ENCODE peak calls at places on chromosome 15, in ten cellular contexts. One of them, this sample, is unnamed.
A peak's percentile ranks its signal among the peaks of the same experiment; 100 is the strongest.

GRCh38 chr15:51801391-51801835 is 28.0 kb upstream of the TMOD3 start:
- DNase-seq in PC-3: peak; percentile 49
- DNase-seq in astrocyte: peak; percentile 48
- DNase-seq in trophoblast cell: peak; percentile 56
- DNase-seq in fibroblast of lung: peak; percentile 16
- DNase-seq in GM23248: peak; percentile 49
- DNase-seq in Karpas-422: peak; percentile 79
- DNase-seq in H9: peak; percentile 63
- DNase-seq in endothelial cell of umbilical vein: peak; percentile 68
- DNase-seq in mammary epithelial cell: no peak
- DNase-seq in this sample: no peak

GRCh38 chr15:50135123-50135541 is 16.1 kb upstream of the ATP8B4 start:
- DNase-seq in PC-3: no peak
- DNase-seq in astrocyte: peak; percentile 65
- DNase-seq in trophoblast cell: peak; percentile 45
- DNase-seq in fibroblast of lung: peak; percentile 62
- DNase-seq in GM23248: peak; percentile 55
- DNase-seq in Karpas-422: no peak
- DNase-seq in H9: no peak
- DNase-seq in endothelial cell of umbilical vein: no peak
- DNase-seq in mammary epithelial cell: no peak
- DNase-seq in this sample: no peak

GRCh38 chr15:62112616-62113593 is 46.1 kb downstream of the C2CD4A start:
- DNase-seq in PC-3: peak; percentile 84
- DNase-seq in astrocyte: peak; percentile 81
- DNase-seq in trophoblast cell: no peak
- DNase-seq in fibroblast of lung: peak; percentile 70
- DNase-seq in GM23248: peak; percentile 94
- DNase-seq in Karpas-422: no peak
- DNase-seq in H9: no peak
- DNase-seq in endothelial cell of umbilical vein: peak; percentile 69
- DNase-seq in mammary epithelial cell: peak; percentile 96
- DNase-seq in this sample: peak; percentile 64

GRCh38 chr15:35748105-35748504 is 202.1 kb upstream of the DPH6 start:
- DNase-seq in PC-3: no peak
- DNase-seq in astrocyte: no peak
- DNase-seq in trophoblast cell: no peak
- DNase-seq in fibroblast of lung: no peak
- DNase-seq in GM23248: no peak
- DNase-seq in Karpas-422: no peak
- DNase-seq in H9: peak; percentile 31
- DNase-seq in endothelial cell of umbilical vein: no peak
- DNase-seq in mammary epithelial cell: no peak
- DNase-seq in this sample: no peak

GRCh38 chr15:57494575-57494974 is 97.1 kb upstream of the MYZAP start:
- DNase-seq in PC-3: no peak
- DNase-seq in astrocyte: no peak
- DNase-seq in trophoblast cell: no peak
- DNase-seq in fibroblast of lung: no peak
- DNase-seq in GM23248: no peak
- DNase-seq in Karpas-422: no peak
- DNase-seq in H9: no peak
- DNase-seq in endothelial cell of umbilical vein: no peak
- DNase-seq in mammary epithelial cell: no peak
- DNase-seq in this sample: no peak

GRCh38 chr15:78023081-78023665 is 54.3 kb downstream of the TBC1D2B start:
- DNase-seq in PC-3: no peak
- DNase-seq in astrocyte: no peak
- DNase-seq in trophoblast cell: peak; percentile 26
- DNase-seq in fibroblast of lung: no peak
- DNase-seq in GM23248: no peak
- DNase-seq in Karpas-422: no peak
- DNase-seq in H9: no peak
- DNase-seq in endothelial cell of umbilical vein: no peak
- DNase-seq in mammary epithelial cell: no peak
- DNase-seq in this sample: no peak

GRCh38 chr15:57183614-57184344 is 192.5 kb upstream of the CGNL1 start:
- DNase-seq in PC-3: no peak
- DNase-seq in astrocyte: no peak
- DNase-seq in trophoblast cell: no peak
- DNase-seq in fibroblast of lung: peak; percentile 74
- DNase-seq in GM23248: no peak
- DNase-seq in Karpas-422: no peak
- DNase-seq in H9: no peak
- DNase-seq in endothelial cell of umbilical vein: no peak
- DNase-seq in mammary epithelial cell: no peak
- DNase-seq in this sample: no peak

GRCh38 chr15:78077053-78077859 is at the start of gene TBC1D2B:
- DNase-seq in PC-3: peak; percentile 52
- DNase-seq in astrocyte: no peak
- DNase-seq in trophoblast cell: no peak
- DNase-seq in fibroblast of lung: peak; percentile 47
- DNase-seq in GM23248: peak; percentile 73
- DNase-seq in Karpas-422: peak; percentile 82
- DNase-seq in H9: peak; percentile 60
- DNase-seq in endothelial cell of umbilical vein: peak; percentile 51
- DNase-seq in mammary epithelial cell: peak; percentile 55
- DNase-seq in this sample: no peak

GRCh38 chr15:38600241-38600640 is 35.6 kb upstream of the RASGRP1 start:
- DNase-seq in PC-3: no peak
- DNase-seq in astrocyte: no peak
- DNase-seq in trophoblast cell: no peak
- DNase-seq in fibroblast of lung: no peak
- DNase-seq in GM23248: no peak
- DNase-seq in Karpas-422: peak; percentile 27
- DNase-seq in H9: no peak
- DNase-seq in endothelial cell of umbilical vein: no peak
- DNase-seq in mammary epithelial cell: no peak
- DNase-seq in this sample: no peak

GRCh38 chr15:38603271-38603670 is 38.7 kb upstream of the RASGRP1 start:
- DNase-seq in PC-3: no peak
- DNase-seq in astrocyte: no peak
- DNase-seq in trophoblast cell: no peak
- DNase-seq in fibroblast of lung: no peak
- DNase-seq in GM23248: no peak
- DNase-seq in Karpas-422: peak; percentile 57
- DNase-seq in H9: peak; percentile 47
- DNase-seq in endothelial cell of umbilical vein: no peak
- DNase-seq in mammary epithelial cell: no peak
- DNase-seq in this sample: no peak

GRCh38 chr15:38597221-38597800 is 32.7 kb upstream of the RASGRP1 start:
- DNase-seq in PC-3: no peak
- DNase-seq in astrocyte: no peak
- DNase-seq in trophoblast cell: no peak
- DNase-seq in fibroblast of lung: no peak
- DNase-seq in GM23248: no peak
- DNase-seq in Karpas-422: peak; percentile 27
- DNase-seq in H9: no peak
- DNase-seq in endothelial cell of umbilical vein: no peak
- DNase-seq in mammary epithelial cell: no peak
- DNase-seq in this sample: no peak

GRCh38 chr15:38603672-38604071 is 39.1 kb upstream of the RASGRP1 start:
- DNase-seq in PC-3: no peak
- DNase-seq in astrocyte: no peak
- DNase-seq in trophoblast cell: no peak
- DNase-seq in fibroblast of lung: no peak
- DNase-seq in GM23248: no peak
- DNase-seq in Karpas-422: peak; percentile 90
- DNase-seq in H9: no peak
- DNase-seq in endothelial cell of umbilical vein: no peak
- DNase-seq in mammary epithelial cell: no peak
- DNase-seq in this sample: no peak

GRCh38 chr15:38598749-38599148 is 34.1 kb upstream of the RASGRP1 start:
- DNase-seq in PC-3: no peak
- DNase-seq in astrocyte: no peak
- DNase-seq in trophoblast cell: no peak
- DNase-seq in fibroblast of lung: no peak
- DNase-seq in GM23248: no peak
- DNase-seq in Karpas-422: peak; percentile 43
- DNase-seq in H9: no peak
- DNase-seq in endothelial cell of umbilical vein: no peak
- DNase-seq in mammary epithelial cell: no peak
- DNase-seq in this sample: no peak
- H2AFZ ChIP-seq in PC-3: no peak overlapping the region
- H2AFZ ChIP-seq in astrocyte: no peak overlapping the region
- H2AFZ ChIP-seq in trophoblast cell: no peak overlapping the region
- H2AFZ ChIP-seq in fibroblast of lung: no peak overlapping the region
- H2AFZ ChIP-seq in GM23248: no peak overlapping the region
- H2AFZ ChIP-seq in Karpas-422: peak overlapping the region; percentile 74
- H2AFZ ChIP-seq in H9: no peak overlapping the region
- H2AFZ ChIP-seq in endothelial cell of umbilical vein: no peak overlapping the region
- H2AFZ ChIP-seq in mammary epithelial cell: no peak overlapping the region
- H2AFZ ChIP-seq in this sample: no peak overlapping the region

DNA sequence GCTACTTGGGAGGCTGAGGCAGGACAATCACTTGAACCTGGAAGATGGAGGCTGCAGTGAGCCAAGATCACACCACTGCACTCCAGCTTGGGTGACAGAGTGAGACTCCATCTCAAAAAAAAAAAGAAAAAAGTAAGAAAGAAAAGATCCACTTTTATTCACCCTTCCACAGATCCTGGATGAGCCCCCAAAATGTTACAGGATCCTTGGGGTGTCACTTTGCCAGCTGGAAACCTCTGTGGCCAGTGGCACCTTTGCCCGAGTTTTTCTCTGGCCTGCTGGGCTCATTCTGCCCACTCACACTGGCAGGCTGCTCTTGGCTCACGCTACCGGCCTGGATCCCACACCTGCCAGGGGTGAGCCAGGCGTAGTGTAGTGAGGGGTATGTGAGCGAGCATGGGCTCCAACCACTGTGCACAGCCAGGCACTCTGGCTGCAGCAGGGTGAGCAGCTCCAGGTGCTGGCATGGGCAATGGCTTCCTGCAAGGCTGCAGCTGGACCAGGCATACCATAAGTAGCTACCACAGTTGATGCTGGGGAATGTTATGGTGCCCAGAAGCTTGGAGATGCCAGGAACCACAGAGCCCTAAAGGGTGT is 57.8 kb upstream of the C15orf39 start:
- DNase-seq in PC-3: no peak
- DNase-seq in astrocyte: no peak
- DNase-seq in trophoblast cell: no peak
- DNase-seq in fibroblast of lung: no peak
- DNase-seq in GM23248: peak; percentile 14
- DNase-seq in Karpas-422: no peak
- DNase-seq in H9: no peak
- DNase-seq in endothelial cell of umbilical vein: no peak
- DNase-seq in mammary epithelial cell: no peak
- DNase-seq in this sample: no peak
- H2AFZ ChIP-seq in PC-3: no peak overlapping the region
- H2AFZ ChIP-seq in astrocyte: no peak overlapping the region
- H2AFZ ChIP-seq in trophoblast cell: no peak overlapping the region
- H2AFZ ChIP-seq in fibroblast of lung: no peak overlapping the region
- H2AFZ ChIP-seq in GM23248: no peak overlapping the region
- H2AFZ ChIP-seq in Karpas-422: no peak overlapping the region
- H2AFZ ChIP-seq in H9: no peak overlapping the region
- H2AFZ ChIP-seq in endothelial cell of umbilical vein: no peak overlapping the region
- H2AFZ ChIP-seq in mammary epithelial cell: no peak overlapping the region
- H2AFZ ChIP-seq in this sample: no peak overlapping the region

GRCh38 chr15:48354694-48355303 is 23.6 kb downstream of the DUT start:
- DNase-seq in PC-3: no peak
- DNase-seq in astrocyte: no peak
- DNase-seq in trophoblast cell: no peak
- DNase-seq in fibroblast of lung: no peak
- DNase-seq in GM23248: peak; percentile 76
- DNase-seq in Karpas-422: no peak
- DNase-seq in H9: no peak
- DNase-seq in endothelial cell of umbilical vein: no peak
- DNase-seq in mammary epithelial cell: no peak
- DNase-seq in this sample: no peak

GRCh38 chr15:48358681-48359152 is 27.5 kb downstream of the DUT start:
- DNase-seq in PC-3: peak; percentile 33
- DNase-seq in astrocyte: peak; percentile 39
- DNase-seq in trophoblast cell: no peak
- DNase-seq in fibroblast of lung: peak; percentile 39
- DNase-seq in GM23248: peak; percentile 47
- DNase-seq in Karpas-422: no peak
- DNase-seq in H9: no peak
- DNase-seq in endothelial cell of umbilical vein: peak; percentile 82
- DNase-seq in mammary epithelial cell: no peak
- DNase-seq in this sample: no peak

GRCh38 chr15:48360841-48361240 is 29.6 kb downstream of the DUT start:
- DNase-seq in PC-3: peak; percentile 33
- DNase-seq in astrocyte: peak; percentile 31
- DNase-seq in trophoblast cell: no peak
- DNase-seq in fibroblast of lung: no peak
- DNase-seq in GM23248: peak; percentile 63
- DNase-seq in Karpas-422: no peak
- DNase-seq in H9: no peak
- DNase-seq in endothelial cell of umbilical vein: no peak
- DNase-seq in mammary epithelial cell: peak; percentile 34
- DNase-seq in this sample: no peak

GRCh38 chr15:48355377-48355776 is 24.1 kb downstream of the DUT start:
- DNase-seq in PC-3: no peak
- DNase-seq in astrocyte: peak; percentile 68
- DNase-seq in trophoblast cell: no peak
- DNase-seq in fibroblast of lung: peak; percentile 52
- DNase-seq in GM23248: peak; percentile 91
- DNase-seq in Karpas-422: no peak
- DNase-seq in H9: no peak
- DNase-seq in endothelial cell of umbilical vein: no peak
- DNase-seq in mammary epithelial cell: no peak
- DNase-seq in this sample: no peak

GRCh38 chr15:48358229-48358641 is 27.0 kb downstream of the DUT start:
- DNase-seq in PC-3: peak; percentile 49
- DNase-seq in astrocyte: peak; percentile 36
- DNase-seq in trophoblast cell: no peak
- DNase-seq in fibroblast of lung: peak; percentile 77
- DNase-seq in GM23248: peak; percentile 74
- DNase-seq in Karpas-422: peak; percentile 56
- DNase-seq in H9: no peak
- DNase-seq in endothelial cell of umbilical vein: peak; percentile 82
- DNase-seq in mammary epithelial cell: no peak
- DNase-seq in this sample: no peak
- H2AFZ ChIP-seq in PC-3: peak overlapping the region; percentile 71
- H2AFZ ChIP-seq in astrocyte: no peak overlapping the region
- H2AFZ ChIP-seq in trophoblast cell: no peak overlapping the region
- H2AFZ ChIP-seq in fibroblast of lung: no peak overlapping the region
- H2AFZ ChIP-seq in GM23248: peak overlapping the region; percentile 26
- H2AFZ ChIP-seq in Karpas-422: no peak overlapping the region
- H2AFZ ChIP-seq in H9: no peak overlapping the region
- H2AFZ ChIP-seq in endothelial cell of umbilical vein: peak overlapping the region; percentile 18
- H2AFZ ChIP-seq in mammary epithelial cell: no peak overlapping the region
- H2AFZ ChIP-seq in this sample: no peak overlapping the region

GRCh38 chr15:82039871-82040270 is 5.9 kb downstream of the MEX3B start:
- DNase-seq in PC-3: no peak
- DNase-seq in astrocyte: no peak
- DNase-seq in trophoblast cell: no peak
- DNase-seq in fibroblast of lung: no peak
- DNase-seq in GM23248: no peak
- DNase-seq in Karpas-422: no peak
- DNase-seq in H9: no peak
- DNase-seq in endothelial cell of umbilical vein: no peak
- DNase-seq in mammary epithelial cell: no peak
- DNase-seq in this sample: no peak

GRCh38 chr15:82040395-82040794 is 5.4 kb downstream of the MEX3B start:
- DNase-seq in PC-3: no peak
- DNase-seq in astrocyte: no peak
- DNase-seq in trophoblast cell: no peak
- DNase-seq in fibroblast of lung: no peak
- DNase-seq in GM23248: no peak
- DNase-seq in Karpas-422: no peak
- DNase-seq in H9: no peak
- DNase-seq in endothelial cell of umbilical vein: no peak
- DNase-seq in mammary epithelial cell: no peak
- DNase-seq in this sample: no peak

GRCh38 chr15:82043130-82043673 is 2.6 kb downstream of the MEX3B start:
- DNase-seq in PC-3: no peak
- DNase-seq in astrocyte: no peak
- DNase-seq in trophoblast cell: no peak
- DNase-seq in fibroblast of lung: no peak
- DNase-seq in GM23248: no peak
- DNase-seq in Karpas-422: no peak
- DNase-seq in H9: peak; percentile 54
- DNase-seq in endothelial cell of umbilical vein: no peak
- DNase-seq in mammary epithelial cell: no peak
- DNase-seq in this sample: no peak

GRCh38 chr15:82043726-82044372 is 2.0 kb downstream of the MEX3B start:
- DNase-seq in PC-3: no peak
- DNase-seq in astrocyte: no peak
- DNase-seq in trophoblast cell: no peak
- DNase-seq in fibroblast of lung: no peak
- DNase-seq in GM23248: peak; percentile 75
- DNase-seq in Karpas-422: no peak
- DNase-seq in H9: peak; percentile 41
- DNase-seq in endothelial cell of umbilical vein: no peak
- DNase-seq in mammary epithelial cell: no peak
- DNase-seq in this sample: no peak

DNA sequence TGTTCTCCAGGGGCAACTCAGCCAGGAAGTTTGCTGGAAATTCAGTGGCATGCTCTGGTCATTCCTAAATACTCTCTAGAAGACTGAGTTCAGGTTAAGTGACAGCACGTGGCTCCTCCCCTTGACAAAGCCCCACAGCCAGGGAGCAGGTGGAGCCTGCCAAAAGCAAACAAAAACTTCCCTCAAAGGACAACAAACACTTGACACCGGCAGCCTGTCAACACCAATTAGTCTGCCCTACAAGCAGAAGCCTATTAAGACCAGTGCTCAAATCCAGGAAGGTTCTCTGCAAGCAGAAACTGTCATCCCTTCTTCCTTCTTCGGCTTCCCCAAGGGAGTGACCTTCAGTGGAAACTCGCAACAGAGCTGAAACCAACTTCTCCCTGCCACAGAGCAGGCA is 5.0 kb downstream of the MEX3B start:
- DNase-seq in PC-3: no peak
- DNase-seq in astrocyte: no peak
- DNase-seq in trophoblast cell: no peak
- DNase-seq in fibroblast of lung: no peak
- DNase-seq in GM23248: no peak
- DNase-seq in Karpas-422: no peak
- DNase-seq in H9: peak; percentile 82
- DNase-seq in endothelial cell of umbilical vein: no peak
- DNase-seq in mammary epithelial cell: no peak
- DNase-seq in this sample: no peak
- H2AFZ ChIP-seq in PC-3: no peak overlapping the region
- H2AFZ ChIP-seq in astrocyte: no peak overlapping the region
- H2AFZ ChIP-seq in trophoblast cell: no peak overlapping the region
- H2AFZ ChIP-seq in fibroblast of lung: no peak overlapping the region
- H2AFZ ChIP-seq in GM23248: no peak overlapping the region
- H2AFZ ChIP-seq in Karpas-422: no peak overlapping the region
- H2AFZ ChIP-seq in H9: no peak overlapping the region
- H2AFZ ChIP-seq in endothelial cell of umbilical vein: no peak overlapping the region
- H2AFZ ChIP-seq in mammary epithelial cell: no peak overlapping the region
- H2AFZ ChIP-seq in this sample: no peak overlapping the region

This sample was measured in keratinocyte.